ENCODE peak calls at places on chromosomes 7 and 10, in five cellular contexts. V, X, M, F and J are unnamed samples.

GRCh38 chr7:80386686-80387085 is 125.2 kb downstream of the GNAT3 start:
- DNase-seq in X (no peak), V (no peak), F (no peak), M (peak; percentile 40), J (no peak)

GRCh38 chr10:89646833-89647570 is 2.0 kb upstream of the PANK1 start:
- DNase-seq in F (no peak), X (no peak), M (no peak), V (no peak), J (no peak)

GRCh38 chr7:107711301-107711700 is 32.6 kb upstream of the CBLL1 start:
- DNase-seq in X (no peak), V (no peak), M (peak; percentile 73), F (no peak), J (no peak)

GRCh38 chr7:16268821-16269768 is 152.2 kb downstream of the CRPPA start:
- DNase-seq in V (no peak), X (no peak), F (no peak), M (peak; percentile 94), J (no peak)

GRCh38 chr10:91901784-91902677 is 7.3 kb downstream of the FGFBP3 start:
- DNase-seq in M (peak; percentile 97), V (no peak), X (no peak), F (no peak), J (peak; percentile 17)

GRCh38 chr10:21166557-21167287 is 269.6 kb upstream of the NEBL start:
- DNase-seq in F (peak; percentile 87), M (no peak), V (no peak), X (no peak), J (no peak)

GRCh38 chr7:44761207-44762161 is 12.8 kb downstream of the ZMIZ2 start:
- DNase-seq in X (no peak), M (no peak), V (no peak), F (no peak), J (no peak)

GRCh38 chr7:142384508-142384922 is 126.7 kb upstream of the PRSS58 start:
- DNase-seq in X (peak; percentile 78), V (no peak), F (no peak), M (no peak), J (peak; percentile 47)

GRCh38 chr10:1166101-1166827 is 110.1 kb downstream of the WDR37 start:
- DNase-seq in M (no peak), F (no peak), V (no peak), X (no peak), J (no peak)

GRCh38 chr7:13903997-13904396 is 85.5 kb downstream of the ETV1 start:
- DNase-seq in F (no peak), X (no peak), V (no peak), M (no peak), J (no peak)

GRCh38 chr10:76487582-76487981 is 1056.2 kb downstream of the LRMDA start:
- DNase-seq in F (no peak), M (no peak), V (no peak), X (no peak), J (no peak)

GRCh38 chr7:94129443-94130140 is 125.4 kb upstream of the BET1 start:
- DNase-seq in M (peak; percentile 92), X (no peak), V (no peak), F (no peak), J (no peak)

GRCh38 chr7:99380032-99380822 is 5.7 kb downstream of the ARPC1B start:
- DNase-seq in V (no peak), M (peak; percentile 52), X (peak; percentile 62), F (no peak), J (peak; percentile 25)

GRCh38 chr10:5555031-5555510 is 30.3 kb downstream of the CALML3 start:
- DNase-seq in V (no peak), M (no peak), F (no peak), X (no peak), J (no peak)

GRCh38 chr10:35336084-35336831 is at the start of gene CCNY:
- DNase-seq in M (peak; percentile 46), F (peak; percentile 80), V (no peak), X (peak; percentile 80), J (peak; percentile 81)

GRCh38 chr10:119431034-119431767 is 111.3 kb downstream of the RGS10 start:
- DNase-seq in V (no peak), M (no peak), X (no peak), F (no peak), J (no peak)

GRCh38 chr7:75795831-75796285 is 17.7 kb downstream of the CCL24 start:
- DNase-seq in M (no peak), V (no peak), X (no peak), F (peak; percentile 18), J (no peak)

GRCh38 chr7:25353191-25353590 is 124.9 kb upstream of the NPVF start:
- DNase-seq in V (no peak), F (no peak), M (no peak), X (no peak), J (no peak)

GRCh38 chr10:79417266-79417665 is 28.2 kb downstream of the ZCCHC24 start:
- DNase-seq in M (no peak), V (no peak), F (no peak), X (no peak), J (no peak)

GRCh38 chr7:131934452-131934851 is 378.0 kb upstream of the PODXL start:
- DNase-seq in V (no peak), M (no peak), X (no peak), F (no peak), J (no peak)

GRCh38 chr10:52443419-52444388 is 129.6 kb downstream of the DKK1 start:
- DNase-seq in M (peak; percentile 59), F (no peak), X (no peak), V (no peak), J (no peak)
- H3K27ac ChIP-seq in M (peak overlapping the region; percentile 97), F (no peak overlapping the region), X (no peak overlapping the region), V (no peak overlapping the region), J (no peak overlapping the region)

GRCh38 chr7:128008141-128008540 is 23.1 kb downstream of the LRRC4 start:
- DNase-seq in X (no peak), F (no peak), M (no peak), V (no peak), J (no peak)

GRCh38 chr7:128008744-128009143 is 22.5 kb downstream of the LRRC4 start:
- DNase-seq in V (no peak), X (no peak), M (no peak), F (no peak), J (no peak)

GRCh38 chr7:128014864-128015263 is 16.4 kb downstream of the LRRC4 start:
- DNase-seq in V (no peak), M (no peak), X (no peak), F (no peak), J (no peak)

GRCh38 chr7:128010392-128011078 is 20.7 kb downstream of the LRRC4 start:
- DNase-seq in X (no peak), M (no peak), V (no peak), F (no peak), J (no peak)

GRCh38 chr7:128011079-128011670 is 20.1 kb downstream of the LRRC4 start:
- DNase-seq in M (no peak), X (no peak), F (no peak), V (no peak), J (no peak)
- H3K27ac ChIP-seq in M (no peak overlapping the region), X (no peak overlapping the region), F (no peak overlapping the region), V (no peak overlapping the region), J (no peak overlapping the region)

DNA sequence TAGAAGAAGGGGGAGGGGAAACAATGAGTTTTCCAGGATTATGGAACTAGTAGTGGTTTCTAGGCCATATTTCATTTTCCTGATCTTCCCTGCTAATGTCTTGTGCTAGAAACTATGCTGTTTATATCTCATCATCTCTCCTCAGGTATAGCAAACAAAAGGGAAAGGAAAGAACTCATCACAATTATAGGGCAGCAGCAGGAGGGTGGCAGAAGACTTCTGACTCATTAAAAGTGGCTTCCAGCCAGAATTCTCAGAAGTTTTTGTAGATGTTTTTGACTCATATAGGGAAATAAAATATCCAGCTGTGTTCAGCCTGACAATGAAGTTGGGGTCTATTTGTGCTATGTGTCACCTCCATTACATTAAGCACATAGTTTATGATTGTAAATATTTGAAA is 6.5 kb downstream of the AHR start:
- DNase-seq in F (no peak), X (no peak), V (no peak), M (peak; percentile 88), J (peak; percentile 24)
- H3K27ac ChIP-seq in F (peak overlapping the region; percentile 53), X (no peak overlapping the region), V (peak overlapping the region; percentile 68), M (peak overlapping the region; percentile 45), J (peak overlapping the region; percentile 37)

GRCh38 chr7:55538538-55538937 is 33.8 kb downstream of the VOPP1 start:
- DNase-seq in X (no peak), M (peak; percentile 83), F (no peak), V (no peak), J (no peak)
- H3K27ac ChIP-seq in X (peak overlapping the region; percentile 60), M (no peak overlapping the region), F (no peak overlapping the region), V (no peak overlapping the region), J (no peak overlapping the region)

GRCh38 chr10:85665661-85666060 is 700.9 kb downstream of the GRID1 start:
- DNase-seq in V (no peak), M (no peak), F (no peak), X (no peak), J (no peak)
- H3K27ac ChIP-seq in V (no peak overlapping the region), M (no peak overlapping the region), F (no peak overlapping the region), X (no peak overlapping the region), J (no peak overlapping the region)

GRCh38 chr10:122493761-122494160 is 32.4 kb downstream of the HTRA1 start:
- DNase-seq in M (no peak), X (no peak), V (no peak), F (no peak), J (no peak)

GRCh38 chr10:122490268-122490667 is 28.9 kb downstream of the HTRA1 start:
- DNase-seq in V (no peak), F (no peak), M (no peak), X (no peak), J (no peak)

GRCh38 chr10:122492006-122492405 is 30.7 kb downstream of the HTRA1 start:
- DNase-seq in F (no peak), M (no peak), V (no peak), X (no peak), J (no peak)

GRCh38 chr10:122492955-122493597 is 31.7 kb downstream of the HTRA1 start:
- DNase-seq in F (no peak), V (no peak), X (no peak), M (no peak), J (no peak)

DNA sequence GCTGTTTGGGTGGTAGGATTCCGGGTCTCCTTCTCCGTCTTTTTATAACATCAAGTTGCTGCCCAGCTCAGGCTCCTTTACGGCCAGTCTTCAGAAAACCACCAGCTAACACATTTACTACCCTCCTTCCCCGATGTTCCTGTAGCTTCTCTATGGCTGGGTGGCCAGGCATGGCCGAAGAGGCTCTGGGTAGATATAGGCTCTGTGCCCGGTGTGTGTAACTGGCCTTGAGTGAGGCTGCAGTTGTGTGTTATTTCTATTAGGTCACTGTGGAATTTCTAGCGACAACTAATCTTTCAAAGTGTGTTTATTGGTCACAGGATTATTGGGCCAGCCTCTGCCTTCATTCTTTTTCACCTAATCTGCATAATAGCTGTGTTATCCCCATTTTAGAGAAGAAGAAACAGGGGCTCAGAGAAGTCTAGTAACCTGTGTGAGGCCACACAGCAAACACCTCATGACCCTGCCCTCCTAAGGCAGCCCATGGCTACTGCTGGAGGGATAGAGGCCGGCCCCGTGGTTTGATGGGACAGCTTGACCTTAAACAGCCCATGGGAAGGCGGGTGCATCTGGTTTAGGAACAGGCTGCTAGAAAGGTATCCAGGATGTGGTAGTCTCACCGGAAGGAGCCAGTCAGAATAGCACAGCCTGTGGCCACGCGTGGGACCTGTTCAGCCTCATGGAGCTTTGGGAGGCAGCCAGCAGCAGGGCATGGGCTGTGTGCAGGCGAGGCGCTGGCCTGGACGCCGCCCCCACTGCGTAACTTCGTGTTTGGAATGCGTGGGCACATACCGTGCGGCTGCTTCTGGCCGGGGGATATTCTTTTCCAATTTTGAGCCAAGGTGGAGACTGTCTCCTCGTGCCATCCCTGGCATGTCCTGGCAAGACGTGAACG is 29.7 kb downstream of the HTRA1 start:
- DNase-seq in M (no peak), F (peak; percentile 67), V (no peak), X (no peak), J (peak; percentile 64)
- H3K27ac ChIP-seq in M (no peak overlapping the region), F (no peak overlapping the region), V (no peak overlapping the region), X (no peak overlapping the region), J (no peak overlapping the region)